ENCODE peak calls at places on chromosomes 16 and 17, in nine cellular contexts. One of them, this sample, is unnamed.

GRCh38 chr17:45270828-45271418 is 9.0 kb upstream of the SPATA32 start:
- DNase-seq in fibroblast of mammary gland: no peak
- DNase-seq in body of pancreas: peak; percentile 39
- DNase-seq in HCT116: no peak
- DNase-seq in cardiac muscle cell: peak; percentile 18
- DNase-seq in GM12865: no peak
- DNase-seq in epithelial cell of esophagus: no peak
- DNase-seq in fibroblast of lung: no peak
- DNase-seq in choroid plexus epithelial cell: no peak
- DNase-seq in this sample: no peak

GRCh38 chr17:74453665-74454196 is 12.7 kb upstream of the CD300A start:
- DNase-seq in body of pancreas: no peak
- DNase-seq in HCT116: no peak
- DNase-seq in fibroblast of lung: no peak
- DNase-seq in epithelial cell of esophagus: no peak
- DNase-seq in GM12865: peak; percentile 86
- DNase-seq in choroid plexus epithelial cell: peak; percentile 70
- DNase-seq in cardiac muscle cell: no peak
- DNase-seq in fibroblast of mammary gland: no peak
- DNase-seq in this sample: no peak

GRCh38 chr17:80621335-80622169 is 76.9 kb downstream of the RPTOR start:
- DNase-seq in HCT116: no peak
- DNase-seq in GM12865: no peak
- DNase-seq in fibroblast of mammary gland: no peak
- DNase-seq in body of pancreas: no peak
- DNase-seq in cardiac muscle cell: no peak
- DNase-seq in fibroblast of lung: no peak
- DNase-seq in choroid plexus epithelial cell: no peak
- DNase-seq in epithelial cell of esophagus: no peak
- DNase-seq in this sample: no peak

GRCh38 chr16:12323007-12323699 is 346.6 kb downstream of the SNX29 start:
- DNase-seq in fibroblast of lung: no peak
- DNase-seq in choroid plexus epithelial cell: no peak
- DNase-seq in GM12865: peak; percentile 83
- DNase-seq in fibroblast of mammary gland: peak; percentile 17
- DNase-seq in HCT116: no peak
- DNase-seq in cardiac muscle cell: no peak
- DNase-seq in body of pancreas: no peak
- DNase-seq in epithelial cell of esophagus: no peak
- DNase-seq in this sample: no peak

GRCh38 chr17:81002409-81003361 is 11.0 kb downstream of the CHMP6 start:
- DNase-seq in fibroblast of mammary gland: peak; percentile 85
- DNase-seq in fibroblast of lung: peak; percentile 61
- DNase-seq in GM12865: no peak
- DNase-seq in body of pancreas: peak; percentile 70
- DNase-seq in choroid plexus epithelial cell: peak; percentile 44
- DNase-seq in epithelial cell of esophagus: peak; percentile 72
- DNase-seq in HCT116: no peak
- DNase-seq in cardiac muscle cell: peak; percentile 66
- DNase-seq in this sample: peak; percentile 43

GRCh38 chr16:12539185-12539929 is 264.3 kb downstream of the CPPED1 start:
- DNase-seq in epithelial cell of esophagus: peak; percentile 53
- DNase-seq in fibroblast of mammary gland: peak; percentile 35
- DNase-seq in fibroblast of lung: peak; percentile 77
- DNase-seq in GM12865: peak; percentile 93
- DNase-seq in body of pancreas: no peak
- DNase-seq in HCT116: no peak
- DNase-seq in choroid plexus epithelial cell: peak; percentile 22
- DNase-seq in cardiac muscle cell: no peak
- DNase-seq in this sample: peak; percentile 52

GRCh38 chr17:29778936-29779811 is 150.9 kb downstream of the SSH2 start:
- DNase-seq in epithelial cell of esophagus: peak; percentile 59
- DNase-seq in body of pancreas: peak; percentile 75
- DNase-seq in fibroblast of lung: peak; percentile 28
- DNase-seq in fibroblast of mammary gland: peak; percentile 63
- DNase-seq in choroid plexus epithelial cell: peak; percentile 77
- DNase-seq in cardiac muscle cell: peak; percentile 75
- DNase-seq in GM12865: peak; percentile 80
- DNase-seq in HCT116: peak; percentile 40
- DNase-seq in this sample: peak; percentile 26

GRCh38 chr16:14002416-14002815 is 68.7 kb upstream of the MRTFB start:
- DNase-seq in choroid plexus epithelial cell: peak; percentile 25
- DNase-seq in fibroblast of lung: peak; percentile 56
- DNase-seq in fibroblast of mammary gland: peak; percentile 43
- DNase-seq in cardiac muscle cell: no peak
- DNase-seq in body of pancreas: no peak
- DNase-seq in epithelial cell of esophagus: no peak
- DNase-seq in HCT116: no peak
- DNase-seq in GM12865: no peak
- DNase-seq in this sample: no peak

GRCh38 chr17:55166506-55166905 is 98.3 kb upstream of the HLF start:
- DNase-seq in cardiac muscle cell: no peak
- DNase-seq in fibroblast of lung: no peak
- DNase-seq in body of pancreas: no peak
- DNase-seq in fibroblast of mammary gland: no peak
- DNase-seq in epithelial cell of esophagus: peak; percentile 22
- DNase-seq in HCT116: no peak
- DNase-seq in GM12865: no peak
- DNase-seq in choroid plexus epithelial cell: no peak
- DNase-seq in this sample: no peak

GRCh38 chr17:17682293-17682736 is 1.1 kb downstream of the RAI1 start:
- DNase-seq in GM12865: peak; percentile 82
- DNase-seq in cardiac muscle cell: peak; percentile 62
- DNase-seq in choroid plexus epithelial cell: no peak
- DNase-seq in body of pancreas: peak; percentile 61
- DNase-seq in fibroblast of lung: peak; percentile 39
- DNase-seq in epithelial cell of esophagus: no peak
- DNase-seq in HCT116: no peak
- DNase-seq in fibroblast of mammary gland: no peak
- DNase-seq in this sample: no peak

GRCh38 chr17:46011711-46012505 is 12.9 kb downstream of the STH start:
- DNase-seq in fibroblast of mammary gland: no peak
- DNase-seq in HCT116: no peak
- DNase-seq in body of pancreas: no peak
- DNase-seq in choroid plexus epithelial cell: no peak
- DNase-seq in GM12865: no peak
- DNase-seq in epithelial cell of esophagus: no peak
- DNase-seq in fibroblast of lung: no peak
- DNase-seq in cardiac muscle cell: no peak
- DNase-seq in this sample: no peak

GRCh38 chr17:74825003-74825627 is 34.6 kb downstream of the GRIN2C start:
- DNase-seq in fibroblast of mammary gland: no peak
- DNase-seq in fibroblast of lung: no peak
- DNase-seq in choroid plexus epithelial cell: no peak
- DNase-seq in cardiac muscle cell: no peak
- DNase-seq in epithelial cell of esophagus: no peak
- DNase-seq in HCT116: no peak
- DNase-seq in GM12865: no peak
- DNase-seq in body of pancreas: no peak
- DNase-seq in this sample: no peak

GRCh38 chr17:44608732-44609435 is 47.4 kb upstream of the MEIOC start:
- DNase-seq in HCT116: no peak
- DNase-seq in fibroblast of lung: no peak
- DNase-seq in cardiac muscle cell: no peak
- DNase-seq in body of pancreas: no peak
- DNase-seq in epithelial cell of esophagus: no peak
- DNase-seq in choroid plexus epithelial cell: no peak
- DNase-seq in fibroblast of mammary gland: no peak
- DNase-seq in GM12865: no peak
- DNase-seq in this sample: no peak

GRCh38 chr16:70395345-70395901 is 43.5 kb downstream of the ST3GAL2 start:
- DNase-seq in body of pancreas: peak; percentile 75
- DNase-seq in choroid plexus epithelial cell: peak; percentile 59
- DNase-seq in GM12865: peak; percentile 82
- DNase-seq in cardiac muscle cell: peak; percentile 56
- DNase-seq in HCT116: no peak
- DNase-seq in fibroblast of mammary gland: peak; percentile 43
- DNase-seq in fibroblast of lung: peak; percentile 23
- DNase-seq in epithelial cell of esophagus: peak; percentile 51
- DNase-seq in this sample: no peak

GRCh38 chr16:81251871-81252270 is 13.4 kb downstream of the BCO1 start:
- DNase-seq in body of pancreas: no peak
- DNase-seq in GM12865: no peak
- DNase-seq in fibroblast of lung: peak; percentile 81
- DNase-seq in epithelial cell of esophagus: no peak
- DNase-seq in cardiac muscle cell: peak; percentile 79
- DNase-seq in fibroblast of mammary gland: no peak
- DNase-seq in HCT116: no peak
- DNase-seq in choroid plexus epithelial cell: peak; percentile 42
- DNase-seq in this sample: no peak

GRCh38 chr17:60601443-60602384 is 1.7 kb downstream of the PPM1D start:
- DNase-seq in body of pancreas: peak; percentile 69
- DNase-seq in HCT116: peak; percentile 60
- DNase-seq in cardiac muscle cell: peak; percentile 88
- DNase-seq in GM12865: peak; percentile 71
- DNase-seq in fibroblast of mammary gland: peak; percentile 84
- DNase-seq in epithelial cell of esophagus: peak; percentile 81
- DNase-seq in fibroblast of lung: peak; percentile 68
- DNase-seq in choroid plexus epithelial cell: peak; percentile 90
- DNase-seq in this sample: peak; percentile 65

GRCh38 chr16:48409839-48410610 is 24.8 kb upstream of the SIAH1 start:
- DNase-seq in epithelial cell of esophagus: peak; percentile 93
- DNase-seq in fibroblast of mammary gland: peak; percentile 95
- DNase-seq in fibroblast of lung: peak; percentile 95
- DNase-seq in HCT116: no peak
- DNase-seq in choroid plexus epithelial cell: peak; percentile 96
- DNase-seq in GM12865: no peak
- DNase-seq in cardiac muscle cell: peak; percentile 98
- DNase-seq in body of pancreas: peak; percentile 10
- DNase-seq in this sample: no peak

GRCh38 chr16:2472885-2473284 is 1.8 kb downstream of the NTN3 start:
- DNase-seq in HCT116: no peak
- DNase-seq in choroid plexus epithelial cell: no peak
- DNase-seq in GM12865: no peak
- DNase-seq in cardiac muscle cell: no peak
- DNase-seq in fibroblast of mammary gland: no peak
- DNase-seq in epithelial cell of esophagus: no peak
- DNase-seq in fibroblast of lung: no peak
- DNase-seq in body of pancreas: no peak
- DNase-seq in this sample: no peak

GRCh38 chr16:57617604-57618111 is 10.8 kb upstream of the ADGRG1 start:
- DNase-seq in HCT116: no peak
- DNase-seq in fibroblast of mammary gland: no peak
- DNase-seq in GM12865: no peak
- DNase-seq in body of pancreas: peak; percentile 4
- DNase-seq in choroid plexus epithelial cell: no peak
- DNase-seq in fibroblast of lung: no peak
- DNase-seq in cardiac muscle cell: no peak
- DNase-seq in epithelial cell of esophagus: no peak
- DNase-seq in this sample: no peak
- TF ChIP-seq CTCF in HCT116: no peak
- TF ChIP-seq CTCF in fibroblast of mammary gland: no peak
- TF ChIP-seq CTCF in GM12865: no peak
- TF ChIP-seq CTCF in body of pancreas: no peak
- TF ChIP-seq CTCF in choroid plexus epithelial cell: no peak
- TF ChIP-seq CTCF in fibroblast of lung: no peak
- TF ChIP-seq CTCF in cardiac muscle cell: no peak
- TF ChIP-seq CTCF in epithelial cell of esophagus: no peak
- TF ChIP-seq CTCF in this sample: no peak

DNA sequence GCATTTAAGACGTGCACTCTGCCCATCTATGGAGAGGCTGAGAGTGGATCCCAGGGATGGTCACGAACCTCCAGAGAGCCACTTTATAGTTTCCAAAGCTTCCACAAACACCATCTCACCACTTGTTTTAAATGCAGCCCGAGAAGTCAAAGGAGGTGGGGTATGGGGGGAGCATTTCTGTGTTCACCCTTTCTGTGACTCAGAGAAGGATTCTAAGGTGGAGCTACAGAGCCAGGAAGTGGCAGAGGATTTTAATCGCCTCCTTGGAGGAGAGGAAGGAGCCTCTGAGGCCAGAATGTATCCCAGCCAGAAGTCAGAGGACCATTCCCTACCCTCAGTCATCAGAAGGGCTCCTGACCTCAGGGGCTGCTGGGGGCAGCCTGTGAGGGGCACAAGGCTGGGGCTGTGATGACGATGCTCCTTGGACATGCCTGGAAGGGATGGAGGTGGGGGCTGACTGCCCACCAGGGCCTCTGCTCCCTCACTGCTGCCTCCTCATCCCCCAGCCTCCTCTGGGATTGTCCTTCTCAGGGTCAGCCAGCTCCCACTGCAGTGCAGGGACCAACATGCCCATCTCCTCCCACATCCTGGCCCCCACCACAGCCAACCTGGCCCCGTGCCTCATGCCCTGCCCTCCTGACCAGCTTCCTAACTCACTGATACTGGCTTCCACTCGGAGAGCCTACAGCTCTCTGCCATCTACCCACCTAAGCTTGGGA is 2.8 kb downstream of the XYLT2 start:
- DNase-seq in epithelial cell of esophagus: peak; percentile 46
- DNase-seq in HCT116: no peak
- DNase-seq in GM12865: no peak
- DNase-seq in body of pancreas: no peak
- DNase-seq in fibroblast of lung: peak; percentile 56
- DNase-seq in fibroblast of mammary gland: peak; percentile 44
- DNase-seq in choroid plexus epithelial cell: peak; percentile 34
- DNase-seq in cardiac muscle cell: no peak
- DNase-seq in this sample: no peak
- H3K4me3 ChIP-seq in epithelial cell of esophagus: no peak overlapping the region
- H3K4me3 ChIP-seq in HCT116: no peak overlapping the region
- H3K4me3 ChIP-seq in GM12865: no peak overlapping the region
- H3K4me3 ChIP-seq in body of pancreas: no peak overlapping the region
- H3K4me3 ChIP-seq in fibroblast of lung: no peak overlapping the region
- H3K4me3 ChIP-seq in fibroblast of mammary gland: no peak overlapping the region
- H3K4me3 ChIP-seq in choroid plexus epithelial cell: no peak overlapping the region
- H3K4me3 ChIP-seq in cardiac muscle cell: no peak overlapping the region
- H3K4me3 ChIP-seq in this sample: no peak overlapping the region

DNA sequence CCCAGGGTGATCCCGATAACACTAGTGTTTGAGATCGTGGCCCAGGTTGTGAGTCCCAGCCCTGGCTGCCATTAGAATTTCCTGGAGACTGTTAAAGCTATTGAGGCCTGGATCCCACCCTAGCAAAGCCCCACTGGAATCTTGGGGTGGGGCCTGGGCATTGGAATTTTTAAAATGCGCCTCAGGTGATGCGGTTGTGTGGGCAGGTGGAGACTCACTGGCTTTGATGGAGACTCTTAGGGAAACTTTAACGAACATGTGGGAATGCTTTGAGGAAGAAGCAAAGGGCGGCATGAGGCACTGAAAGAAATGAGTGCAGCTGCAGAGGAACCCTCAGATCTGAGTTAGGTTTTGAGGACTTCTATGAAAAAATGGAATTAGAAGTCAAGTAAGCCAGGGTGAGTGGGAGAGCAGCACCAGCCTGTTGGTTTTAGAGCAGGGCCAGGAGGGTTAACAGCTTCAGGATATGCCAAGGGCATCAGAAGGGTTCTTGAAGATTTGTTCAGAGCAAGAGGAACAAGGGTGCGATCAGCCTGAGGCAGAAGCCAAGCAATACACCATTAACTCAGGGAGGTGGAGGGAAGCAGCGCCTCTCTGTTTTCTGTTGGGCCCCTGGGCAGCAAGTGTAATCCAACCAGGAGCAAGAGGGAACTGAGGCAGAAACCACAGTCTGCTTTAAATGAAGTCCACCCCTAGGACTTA is 42.5 kb downstream of the KSR1 start:
- DNase-seq in fibroblast of mammary gland: no peak
- DNase-seq in GM12865: no peak
- DNase-seq in choroid plexus epithelial cell: no peak
- DNase-seq in HCT116: no peak
- DNase-seq in epithelial cell of esophagus: no peak
- DNase-seq in body of pancreas: no peak
- DNase-seq in fibroblast of lung: no peak
- DNase-seq in cardiac muscle cell: no peak
- DNase-seq in this sample: no peak
- TF ChIP-seq CTCF in fibroblast of mammary gland: no peak
- TF ChIP-seq CTCF in GM12865: no peak
- TF ChIP-seq CTCF in choroid plexus epithelial cell: no peak
- TF ChIP-seq CTCF in HCT116: no peak
- TF ChIP-seq CTCF in epithelial cell of esophagus: no peak
- TF ChIP-seq CTCF in body of pancreas: no peak
- TF ChIP-seq CTCF in fibroblast of lung: no peak
- TF ChIP-seq CTCF in cardiac muscle cell: no peak
- TF ChIP-seq CTCF in this sample: no peak

GRCh38 chr16:86573215-86573614 is 5.1 kb upstream of the FOXL1 start:
- DNase-seq in HCT116: no peak
- DNase-seq in fibroblast of mammary gland: no peak
- DNase-seq in body of pancreas: no peak
- DNase-seq in cardiac muscle cell: no peak
- DNase-seq in GM12865: no peak
- DNase-seq in epithelial cell of esophagus: no peak
- DNase-seq in fibroblast of lung: peak; percentile 78
- DNase-seq in choroid plexus epithelial cell: peak; percentile 67
- DNase-seq in this sample: no peak
- H3K4me3 ChIP-seq in HCT116: no peak overlapping the region
- H3K4me3 ChIP-seq in fibroblast of mammary gland: no peak overlapping the region
- H3K4me3 ChIP-seq in body of pancreas: no peak overlapping the region
- H3K4me3 ChIP-seq in cardiac muscle cell: no peak overlapping the region
- H3K4me3 ChIP-seq in GM12865: no peak overlapping the region
- H3K4me3 ChIP-seq in epithelial cell of esophagus: no peak overlapping the region
- H3K4me3 ChIP-seq in fibroblast of lung: no peak overlapping the region
- H3K4me3 ChIP-seq in choroid plexus epithelial cell: no peak overlapping the region
- H3K4me3 ChIP-seq in this sample: no peak overlapping the region